ENCODE peak calls at places on chromosomes 7 and 10, in seven cellular contexts. One of them, this sample, is unnamed.

GRCh38 chr7:151148319-151149259 is 18.9 kb downstream of the GBX1 start:
- DNase-seq in IMR-90: no peak
- DNase-seq in GM12878: no peak
- DNase-seq in SK-N-SH: no peak
- DNase-seq in HepG2: no peak
- DNase-seq in K562: no peak
- DNase-seq in H1: no peak
- DNase-seq in this sample: no peak

GRCh38 chr7:80324032-80324431 is 187.8 kb downstream of the GNAT3 start:
- DNase-seq in HepG2: no peak
- DNase-seq in GM12878: no peak
- DNase-seq in IMR-90: peak
- DNase-seq in SK-N-SH: no peak
- DNase-seq in K562: no peak
- DNase-seq in H1: no peak
- DNase-seq in this sample: no peak

GRCh38 chr10:113528876-113529275 is 24.0 kb upstream of the HABP2 start:
- DNase-seq in SK-N-SH: no peak
- DNase-seq in K562: no peak
- DNase-seq in HepG2: no peak
- DNase-seq in H1: no peak
- DNase-seq in IMR-90: no peak
- DNase-seq in GM12878: no peak
- DNase-seq in this sample: no peak

GRCh38 chr10:68208424-68209042 is 23.4 kb downstream of the ATOH7 start:
- DNase-seq in HepG2: peak
- DNase-seq in SK-N-SH: peak
- DNase-seq in K562: peak
- DNase-seq in GM12878: peak
- DNase-seq in IMR-90: peak
- DNase-seq in H1: peak
- DNase-seq in this sample: peak

GRCh38 chr7:136086712-136087111 is 109.6 kb upstream of the MTPN start:
- DNase-seq in IMR-90: peak
- DNase-seq in GM12878: peak
- DNase-seq in HepG2: peak
- DNase-seq in H1: peak
- DNase-seq in K562: peak
- DNase-seq in SK-N-SH: peak
- DNase-seq in this sample: peak

GRCh38 chr10:90857635-90858488 is at the start of gene HTR7:
- DNase-seq in SK-N-SH: peak
- DNase-seq in K562: peak
- DNase-seq in IMR-90: peak
- DNase-seq in GM12878: no peak
- DNase-seq in H1: no peak
- DNase-seq in HepG2: peak
- DNase-seq in this sample: peak

GRCh38 chr7:88312061-88312663 is 5.5 kb upstream of the STEAP4 start:
- DNase-seq in GM12878: no peak
- DNase-seq in IMR-90: no peak
- DNase-seq in H1: no peak
- DNase-seq in HepG2: no peak
- DNase-seq in SK-N-SH: no peak
- DNase-seq in K562: no peak
- DNase-seq in this sample: no peak

GRCh38 chr10:124306922-124307371 is 111.8 kb downstream of the OAT start:
- DNase-seq in SK-N-SH: no peak
- DNase-seq in GM12878: no peak
- DNase-seq in HepG2: no peak
- DNase-seq in IMR-90: no peak
- DNase-seq in K562: no peak
- DNase-seq in H1: no peak
- DNase-seq in this sample: no peak

GRCh38 chr7:15795371-15795770 is 108.9 kb upstream of the MEOX2 start:
- DNase-seq in HepG2: no peak
- DNase-seq in H1: no peak
- DNase-seq in SK-N-SH: no peak
- DNase-seq in IMR-90: no peak
- DNase-seq in GM12878: no peak
- DNase-seq in K562: no peak
- DNase-seq in this sample: no peak

GRCh38 chr10:72319416-72320254 is 35.1 kb downstream of the DNAJB12 start:
- DNase-seq in HepG2: peak
- DNase-seq in SK-N-SH: peak
- DNase-seq in IMR-90: peak
- DNase-seq in GM12878: no peak
- DNase-seq in H1: no peak
- DNase-seq in K562: no peak
- DNase-seq in this sample: peak

GRCh38 chr7:138663741-138664710 is 37.1 kb downstream of the SVOPL start:
- DNase-seq in IMR-90: no peak
- DNase-seq in SK-N-SH: peak
- DNase-seq in H1: no peak
- DNase-seq in HepG2: no peak
- DNase-seq in GM12878: no peak
- DNase-seq in K562: no peak
- DNase-seq in this sample: no peak

GRCh38 chr7:44678468-44679179 is 70.0 kb upstream of the ZMIZ2 start:
- DNase-seq in IMR-90: peak
- DNase-seq in HepG2: peak
- DNase-seq in H1: no peak
- DNase-seq in K562: no peak
- DNase-seq in SK-N-SH: no peak
- DNase-seq in GM12878: no peak
- DNase-seq in this sample: no peak

GRCh38 chr7:130662426-130662825 is 6.1 kb downstream of the COPG2 start:
- DNase-seq in SK-N-SH: no peak
- DNase-seq in K562: no peak
- DNase-seq in H1: no peak
- DNase-seq in IMR-90: peak
- DNase-seq in GM12878: no peak
- DNase-seq in HepG2: no peak
- DNase-seq in this sample: no peak

GRCh38 chr7:24718977-24719491 is 38.2 kb downstream of the GSDME start:
- DNase-seq in GM12878: peak
- DNase-seq in K562: no peak
- DNase-seq in HepG2: no peak
- DNase-seq in IMR-90: no peak
- DNase-seq in SK-N-SH: no peak
- DNase-seq in H1: no peak
- DNase-seq in this sample: no peak

GRCh38 chr10:13684252-13684791 is 97.6 kb downstream of the PRPF18 start:
- DNase-seq in GM12878: no peak
- DNase-seq in HepG2: no peak
- DNase-seq in SK-N-SH: no peak
- DNase-seq in IMR-90: peak
- DNase-seq in H1: no peak
- DNase-seq in K562: no peak
- DNase-seq in this sample: no peak

GRCh38 chr7:64494912-64495461 is 67.9 kb downstream of the ZNF680 start:
- DNase-seq in HepG2: no peak
- DNase-seq in GM12878: no peak
- DNase-seq in IMR-90: no peak
- DNase-seq in H1: no peak
- DNase-seq in SK-N-SH: peak
- DNase-seq in K562: no peak
- DNase-seq in this sample: no peak

GRCh38 chr7:159099217-159099655 is 45.4 kb downstream of the VIPR2 start:
- DNase-seq in GM12878: no peak
- DNase-seq in K562: no peak
- DNase-seq in H1: no peak
- DNase-seq in IMR-90: no peak
- DNase-seq in SK-N-SH: no peak
- DNase-seq in HepG2: no peak
- DNase-seq in this sample: no peak

GRCh38 chr7:110568388-110568787 is 522.5 kb upstream of the LRRN3 start:
- DNase-seq in HepG2: no peak
- DNase-seq in SK-N-SH: no peak
- DNase-seq in K562: no peak
- DNase-seq in H1: no peak
- DNase-seq in IMR-90: no peak
- DNase-seq in GM12878: no peak
- DNase-seq in this sample: peak

GRCh38 chr10:127882801-127883459 is 9.8 kb downstream of the CLRN3 start:
- DNase-seq in GM12878: no peak
- DNase-seq in SK-N-SH: no peak
- DNase-seq in H1: no peak
- DNase-seq in IMR-90: no peak
- DNase-seq in HepG2: no peak
- DNase-seq in K562: no peak
- DNase-seq in this sample: no peak

GRCh38 chr10:42934351-42934811 is 142.5 kb upstream of the RET start:
- DNase-seq in GM12878: no peak
- DNase-seq in SK-N-SH: no peak
- DNase-seq in H1: no peak
- DNase-seq in IMR-90: no peak
- DNase-seq in HepG2: no peak
- DNase-seq in K562: no peak
- DNase-seq in this sample: no peak

GRCh38 chr10:131043039-131043691 is 268.4 kb downstream of the TCERG1L start:
- DNase-seq in K562: no peak
- DNase-seq in HepG2: no peak
- DNase-seq in GM12878: no peak
- DNase-seq in IMR-90: no peak
- DNase-seq in SK-N-SH: no peak
- DNase-seq in H1: no peak
- DNase-seq in this sample: no peak

GRCh38 chr7:82625377-82625776 is 181.8 kb upstream of the CACNA2D1 start:
- DNase-seq in IMR-90: peak
- DNase-seq in GM12878: no peak
- DNase-seq in K562: no peak
- DNase-seq in H1: no peak
- DNase-seq in SK-N-SH: no peak
- DNase-seq in HepG2: no peak
- DNase-seq in this sample: no peak

GRCh38 chr7:82624965-82625364 is 181.4 kb upstream of the CACNA2D1 start:
- DNase-seq in SK-N-SH: no peak
- DNase-seq in HepG2: no peak
- DNase-seq in IMR-90: no peak
- DNase-seq in H1: no peak
- DNase-seq in GM12878: no peak
- DNase-seq in K562: no peak
- DNase-seq in this sample: no peak

GRCh38 chr7:82624337-82624736 is 180.8 kb upstream of the CACNA2D1 start:
- DNase-seq in HepG2: no peak
- DNase-seq in IMR-90: peak
- DNase-seq in GM12878: no peak
- DNase-seq in K562: no peak
- DNase-seq in SK-N-SH: no peak
- DNase-seq in H1: no peak
- DNase-seq in this sample: no peak

GRCh38 chr7:82629583-82629982 is 186.0 kb upstream of the CACNA2D1 start:
- DNase-seq in IMR-90: peak
- DNase-seq in SK-N-SH: no peak
- DNase-seq in K562: no peak
- DNase-seq in GM12878: no peak
- DNase-seq in H1: no peak
- DNase-seq in HepG2: no peak
- DNase-seq in this sample: no peak

DNA sequence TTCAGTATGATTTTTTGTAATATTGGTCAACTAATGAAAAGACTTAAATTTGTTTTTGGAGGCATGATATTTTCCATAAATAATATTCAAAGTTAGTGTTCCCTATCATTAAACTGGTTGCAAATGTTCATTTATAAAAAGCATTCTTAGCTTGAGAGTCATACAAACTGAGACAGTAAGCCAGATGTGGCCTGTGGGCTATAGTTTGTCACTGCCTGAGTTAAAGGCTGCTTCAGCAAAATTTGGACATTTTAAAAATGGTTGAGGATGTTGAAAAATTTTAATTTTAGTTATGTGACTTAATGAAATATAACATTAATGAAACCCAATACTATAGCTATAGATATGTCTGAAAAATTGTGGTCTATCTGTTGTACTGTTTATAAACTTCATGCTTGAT is 180.2 kb upstream of the CACNA2D1 start:
- DNase-seq in H1: no peak
- DNase-seq in SK-N-SH: no peak
- DNase-seq in GM12878: no peak
- DNase-seq in K562: no peak
- DNase-seq in HepG2: no peak
- DNase-seq in IMR-90: peak
- DNase-seq in this sample: no peak
- TF ChIP-seq RFX5 in H1: no peak
- TF ChIP-seq RFX5 in SK-N-SH: no peak
- TF ChIP-seq RFX5 in GM12878: no peak
- TF ChIP-seq RFX5 in K562: no peak
- TF ChIP-seq RFX5 in HepG2: no peak
- TF ChIP-seq RFX5 in IMR-90: no peak
- TF ChIP-seq RFX5 in this sample: no peak

GRCh38 chr7:69403169-69403568 is 195.1 kb upstream of the AUTS2 start:
- DNase-seq in SK-N-SH: peak
- DNase-seq in IMR-90: no peak
- DNase-seq in H1: no peak
- DNase-seq in K562: no peak
- DNase-seq in GM12878: no peak
- DNase-seq in HepG2: no peak
- DNase-seq in this sample: peak
- TF ChIP-seq RFX5 in SK-N-SH: no peak
- TF ChIP-seq RFX5 in IMR-90: no peak
- TF ChIP-seq RFX5 in H1: no peak
- TF ChIP-seq RFX5 in K562: no peak
- TF ChIP-seq RFX5 in GM12878: no peak
- TF ChIP-seq RFX5 in HepG2: no peak
- TF ChIP-seq RFX5 in this sample: no peak

GRCh38 chr10:15735766-15736165 is 16.0 kb upstream of the ITGA8 start:
- DNase-seq in H1: no peak
- DNase-seq in HepG2: no peak
- DNase-seq in K562: no peak
- DNase-seq in SK-N-SH: no peak
- DNase-seq in IMR-90: no peak
- DNase-seq in GM12878: no peak
- DNase-seq in this sample: no peak
- TF ChIP-seq RFX5 in H1: no peak
- TF ChIP-seq RFX5 in HepG2: no peak
- TF ChIP-seq RFX5 in K562: no peak
- TF ChIP-seq RFX5 in SK-N-SH: no peak
- TF ChIP-seq RFX5 in IMR-90: no peak
- TF ChIP-seq RFX5 in GM12878: no peak
- TF ChIP-seq RFX5 in this sample: no peak

DNA sequence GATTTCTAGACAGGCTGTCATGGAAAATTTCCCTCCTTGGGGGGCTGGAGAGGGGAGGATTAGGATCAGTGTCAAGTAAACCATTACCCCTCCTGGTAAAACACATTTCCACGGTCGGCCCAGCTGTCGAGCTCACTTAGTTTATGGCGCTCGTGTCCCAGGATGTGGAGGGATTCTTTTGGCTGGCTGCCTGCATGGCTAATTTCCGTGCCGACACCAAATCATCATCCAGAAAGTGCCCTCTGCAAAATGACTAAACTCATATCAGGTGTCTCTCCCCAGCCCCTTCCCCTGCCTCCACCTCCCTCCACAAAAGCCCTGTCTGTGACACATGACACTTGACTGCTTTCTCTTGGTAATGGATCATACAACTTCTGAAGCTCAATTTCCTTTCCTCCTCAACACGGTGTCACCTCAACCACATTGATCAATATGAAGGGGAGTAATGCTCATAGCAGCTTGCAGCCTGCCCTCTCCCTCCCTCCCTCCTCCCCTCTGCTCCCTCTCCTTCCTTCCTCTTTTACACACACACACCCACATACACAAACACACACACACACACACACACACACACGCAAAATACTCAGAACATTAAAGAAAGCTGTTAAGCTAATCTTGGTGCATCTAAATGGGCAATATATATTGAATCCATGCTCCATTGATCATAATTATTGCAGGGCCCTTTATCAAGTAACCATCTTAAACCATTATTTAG is 122.3 kb downstream of the PRLHR start:
- DNase-seq in H1: no peak
- DNase-seq in HepG2: no peak
- DNase-seq in SK-N-SH: no peak
- DNase-seq in K562: no peak
- DNase-seq in IMR-90: no peak
- DNase-seq in GM12878: no peak
- DNase-seq in this sample: no peak
- TF ChIP-seq RFX5 in H1: no peak
- TF ChIP-seq RFX5 in HepG2: no peak
- TF ChIP-seq RFX5 in SK-N-SH: no peak
- TF ChIP-seq RFX5 in K562: no peak
- TF ChIP-seq RFX5 in IMR-90: no peak
- TF ChIP-seq RFX5 in GM12878: no peak
- TF ChIP-seq RFX5 in this sample: no peak

This sample was measured in A549.